ENCODE peak calls at places on chromosomes 11 and 22, in four cellular contexts. R is GM12878, U is HepG2, H is K562. Y is an unnamed sample.

GRCh38 chr11:73203790-73204189 is 14.3 kb upstream of the P2RY2 start:
- DNase-seq in H (no peak), U (no peak), R (no peak), Y (peak)

GRCh38 chr11:82315093-82315492 is 418.6 kb downstream of the FAM181B start:
- DNase-seq in H (no peak), R (no peak), U (peak), Y (peak)

GRCh38 chr11:90867416-90867815 is 644.6 kb upstream of the CHORDC1 start:
- DNase-seq in U (no peak), R (no peak), H (no peak), Y (no peak)

GRCh38 chr11:118883368-118884071 is at the start of gene CXCR5:
- DNase-seq in H (no peak), R (no peak), U (no peak), Y (no peak)

GRCh38 chr11:128956401-128957203 is 13.9 kb upstream of the TP53AIP1 start:
- DNase-seq in H (peak), U (peak), R (peak), Y (no peak)

GRCh38 chr11:68120212-68121066 is 749 bp downstream of the CHKA start:
- DNase-seq in H (peak), U (peak), R (peak), Y (peak)

GRCh38 chr11:131422491-131422890 is 52.1 kb downstream of the NTM start:
- DNase-seq in R (no peak), U (no peak), H (no peak), Y (no peak)

GRCh38 chr22:29871684-29872083 is 11.3 kb upstream of the MTMR3 start:
- DNase-seq in H (no peak), R (no peak), U (peak), Y (no peak)

GRCh38 chr11:67289651-67290479 is 762 bp downstream of the ANKRD13D start:
- DNase-seq in H (no peak), R (no peak), U (no peak), Y (no peak)

GRCh38 chr11:69121021-69121420 is 34.7 kb upstream of the SMIM38 start:
- DNase-seq in H (no peak), R (no peak), U (no peak), Y (no peak)

GRCh38 chr22:22366478-22366988 is 121.9 kb downstream of the VPREB1 start:
- DNase-seq in R (no peak), H (no peak), U (no peak), Y (no peak)

GRCh38 chr11:113778111-113778910 is 1.3 kb upstream of the CLDN25 start:
- DNase-seq in H (no peak), U (peak), R (no peak), Y (no peak)

GRCh38 chr11:18700375-18700774 is 1.8 kb downstream of the TMEM86A start:
- DNase-seq in U (no peak), H (no peak), R (no peak), Y (no peak)

GRCh38 chr11:38723361-38723760 is 2125.3 kb upstream of the RAG2 start:
- DNase-seq in U (no peak), R (no peak), H (no peak), Y (no peak)

GRCh38 chr11:120907971-120908370 is 115.9 kb upstream of the TBCEL start:
- DNase-seq in U (no peak), R (no peak), H (no peak), Y (no peak)

GRCh38 chr11:126284829-126285228 is 1.9 kb downstream of the TIRAP start:
- DNase-seq in U (peak), H (no peak), R (peak), Y (no peak)

GRCh38 chr11:13339196-13340153 is 61.9 kb downstream of the BMAL1 start:
- DNase-seq in U (no peak), R (no peak), H (no peak), Y (no peak)

GRCh38 chr11:15585587-15586331 is 471.0 kb downstream of the INSC start:
- DNase-seq in U (no peak), H (no peak), R (no peak), Y (no peak)

GRCh38 chr11:69992943-69993694 is 85.0 kb upstream of the ANO1 start:
- DNase-seq in U (no peak), R (no peak), H (no peak), Y (no peak)

GRCh38 chr11:46393231-46393616 is 1.6 kb upstream of the CHRM4 start:
- DNase-seq in H (no peak), U (no peak), R (no peak), Y (no peak)

GRCh38 chr11:113329725-113330124 is 15.3 kb downstream of the TTC12 start:
- DNase-seq in R (no peak), U (no peak), H (no peak), Y (no peak)

GRCh38 chr11:130606181-130606580 is 157.7 kb downstream of the ADAMTS15 start:
- DNase-seq in U (no peak), R (no peak), H (no peak), Y (no peak)

GRCh38 chr11:13923182-13923581 is 39.3 kb upstream of the SPON1 start:
- DNase-seq in U (no peak), H (no peak), R (no peak), Y (no peak)

GRCh38 chr11:288328-289144 is at the start of gene PGGHG:
- DNase-seq in H (no peak), U (no peak), R (no peak), Y (peak)

GRCh38 chr22:49958462-49958921 is 2.1 kb upstream of the PIM3 start:
- DNase-seq in R (no peak), U (no peak), H (no peak), Y (no peak)

GRCh38 chr11:120032766-120033390 is 105.0 kb downstream of the TRIM29 start:
- DNase-seq in H (no peak), U (no peak), R (no peak), Y (no peak)

GRCh38 chr22:43448048-43448447 is 36.2 kb downstream of the MPPED1 start:
- DNase-seq in H (no peak), R (no peak), U (no peak), Y (no peak)

GRCh38 chr11:61488651-61489291 is 19.8 kb upstream of the LRRC10B start:
- DNase-seq in R (no peak), U (peak), H (peak), Y (peak)

GRCh38 chr22:50303848-50304527 is 3.5 kb downstream of the PLXNB2 start:
- DNase-seq in H (peak), R (no peak), U (peak), Y (peak)

GRCh38 chr22:50361688-50362087 is 18.6 kb downstream of the PPP6R2 start:
- DNase-seq in R (no peak), H (no peak), U (no peak), Y (no peak)

GRCh38 chr22:43789452-43789851 is 22.7 kb downstream of the EFCAB6 start:
- DNase-seq in U (no peak), H (no peak), R (no peak), Y (no peak)

GRCh38 chr11:77672276-77672675 is 34.7 kb upstream of the CLNS1A start:
- DNase-seq in R (no peak), U (no peak), H (no peak), Y (no peak)

GRCh38 chr22:50015451-50016307 is 3.1 kb upstream of the IL17REL start:
- DNase-seq in R (no peak), H (peak), U (no peak), Y (no peak)

DNA sequence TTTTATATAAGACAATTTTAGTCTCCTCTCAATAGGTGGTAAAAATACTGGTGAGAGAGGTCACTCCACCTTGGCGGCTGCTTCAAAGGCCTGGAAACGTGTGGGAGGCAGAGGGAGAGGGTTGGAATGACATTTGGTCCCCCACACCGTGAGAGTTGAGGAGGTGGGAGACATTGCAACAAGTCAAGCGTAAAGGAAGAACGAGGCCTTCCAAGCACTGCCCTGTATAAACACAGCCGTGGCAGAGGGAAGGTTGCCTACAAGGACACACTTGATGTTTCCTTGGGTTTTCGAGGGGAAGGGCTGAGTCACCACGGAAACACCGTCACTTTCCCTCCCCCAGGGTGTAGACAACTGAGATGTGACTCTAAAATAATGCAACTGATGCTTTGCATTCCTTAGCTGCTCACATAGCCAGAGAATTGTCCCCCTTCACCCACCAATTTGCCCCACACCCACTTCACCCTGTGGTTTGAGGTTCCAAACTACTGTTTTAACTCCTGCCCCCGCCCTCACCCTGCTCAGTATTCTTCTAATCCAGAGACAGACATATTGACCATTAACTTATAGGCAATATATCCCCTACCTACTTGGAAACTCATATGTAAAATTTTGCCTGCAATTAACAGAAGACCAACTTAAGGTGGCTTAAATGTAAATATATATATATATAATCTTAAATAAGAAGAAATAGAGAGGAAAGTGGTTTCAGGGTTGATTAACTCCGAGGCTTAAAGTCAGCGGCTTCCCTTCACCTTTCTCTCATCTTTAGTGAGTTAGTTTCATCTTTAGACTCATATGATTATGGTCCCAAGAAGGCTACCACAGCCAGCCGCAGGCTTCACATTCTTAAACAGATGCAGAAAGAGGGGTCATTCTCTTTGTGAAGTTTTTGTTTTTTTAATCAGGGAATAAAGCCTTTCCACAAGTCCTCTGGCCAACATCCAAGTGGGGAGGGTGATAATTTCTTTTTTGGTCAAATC is 54.1 kb upstream of the BDNF start:
- DNase-seq in U (no peak), H (no peak), R (no peak), Y (no peak)
- TF ChIP-seq CBFB in U (no peak), H (no peak), R (no peak), Y (no peak)

GRCh38 chr11:117837070-117837776 is 12.7 kb upstream of the FXYD2 start:
- DNase-seq in H (no peak), R (no peak), U (no peak), Y (no peak)
- TF ChIP-seq CBFB in H (no peak), R (no peak), U (no peak), Y (no peak)

GRCh38 chr22:25849514-25849913 is 107.5 kb downstream of the MYO18B start:
- DNase-seq in U (no peak), R (no peak), H (no peak), Y (no peak)

GRCh38 chr22:25853078-25853477 is 111.1 kb downstream of the MYO18B start:
- DNase-seq in R (no peak), H (peak), U (no peak), Y (no peak)

GRCh38 chr22:25853501-25853900 is 111.5 kb downstream of the MYO18B start:
- DNase-seq in R (no peak), H (peak), U (no peak), Y (no peak)

GRCh38 chr22:25852223-25852622 is 110.2 kb downstream of the MYO18B start:
- DNase-seq in U (no peak), H (no peak), R (no peak), Y (no peak)

GRCh38 chr22:25853902-25854301 is 111.9 kb downstream of the MYO18B start:
- DNase-seq in U (peak), H (no peak), R (no peak), Y (no peak)
- TF ChIP-seq CBFB in U (no peak), H (no peak), R (no peak), Y (no peak)

GRCh38 chr11:8652140-8652539 is 30.3 kb downstream of the TRIM66 start:
- DNase-seq in H (no peak), R (no peak), U (no peak), Y (no peak)
- TF ChIP-seq CBFB in H (no peak), R (no peak), U (no peak), Y (no peak)

DNA sequence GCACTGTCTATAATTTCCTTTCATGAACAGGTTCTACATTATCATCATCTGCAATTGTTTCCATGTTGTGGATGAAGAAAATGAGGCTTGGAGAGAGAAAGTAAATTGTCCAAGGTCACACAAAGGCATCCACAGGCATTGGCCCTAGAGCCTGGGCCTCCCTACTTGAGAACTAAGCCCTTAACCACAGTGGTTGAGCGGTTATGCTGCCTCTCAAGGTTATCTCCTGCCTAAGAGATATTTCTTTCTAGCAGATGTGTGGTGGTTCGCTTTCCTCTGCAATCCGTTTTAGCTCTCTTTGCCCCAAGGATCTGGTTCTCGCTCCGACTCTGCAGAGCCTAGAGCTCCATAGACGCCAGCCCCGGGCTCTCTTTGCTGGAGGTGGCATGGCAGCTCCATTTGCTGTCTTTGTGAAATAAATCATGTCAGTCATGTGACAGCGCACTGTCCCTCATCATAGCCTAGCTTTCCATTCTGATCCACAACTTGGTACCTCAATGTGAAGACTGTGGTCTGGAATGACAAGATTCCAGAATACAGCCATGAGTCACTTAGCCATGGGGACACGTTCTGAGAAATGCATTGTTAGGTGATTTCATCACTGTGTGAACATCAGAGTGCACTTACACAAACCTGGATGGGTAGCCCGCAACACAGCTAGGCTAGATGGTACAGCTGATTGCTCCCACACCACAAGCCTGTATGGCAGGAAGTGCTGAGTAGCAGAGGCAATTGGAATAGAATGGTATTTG is 27.2 kb downstream of the RPS6KA4 start:
- DNase-seq in H (no peak), R (no peak), U (peak), Y (no peak)
- TF ChIP-seq CBFB in H (no peak), R (no peak), U (no peak), Y (no peak)

DNA sequence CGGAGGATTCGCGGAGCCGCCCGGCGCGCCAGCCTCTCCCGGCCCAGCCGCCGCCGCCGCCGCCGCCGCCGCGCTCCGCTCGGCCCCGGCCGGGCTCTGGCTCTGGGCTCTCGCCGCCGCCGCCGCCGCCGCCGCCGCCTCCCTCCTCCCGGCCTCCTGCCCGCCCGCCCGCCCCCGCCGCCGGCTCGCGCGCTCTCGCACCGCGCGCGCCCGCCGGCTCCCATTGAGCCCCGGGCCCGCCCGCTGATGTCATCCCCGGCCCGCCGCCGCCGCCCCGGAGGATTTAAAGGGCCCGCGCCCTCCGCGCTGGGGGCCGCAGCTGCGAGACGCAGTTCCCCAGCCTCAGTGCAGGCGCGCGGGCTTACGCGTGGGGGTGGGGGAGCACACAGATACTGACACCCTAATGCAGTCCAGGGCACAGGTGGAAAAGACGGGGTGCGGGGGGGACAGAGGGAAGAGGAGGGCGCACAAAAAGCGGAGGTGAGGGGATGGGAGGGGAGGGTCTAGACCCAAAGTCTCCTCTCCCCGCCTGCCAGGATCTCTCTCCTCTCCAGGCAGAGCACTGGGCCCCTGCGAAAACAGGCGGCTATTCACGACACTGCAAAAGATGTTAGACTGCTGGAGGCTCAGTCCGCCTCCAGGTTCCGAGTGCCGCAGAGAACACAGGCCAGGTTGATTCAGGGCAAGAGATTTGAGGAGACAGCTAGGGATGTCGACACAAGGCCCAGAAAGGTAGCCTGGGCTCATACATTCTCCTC is at the start of gene CSNK1E:
- DNase-seq in U (no peak), H (peak), R (no peak), Y (peak)
- TF ChIP-seq CBFB in U (no peak), H (no peak), R (no peak), Y (no peak)

GRCh38 chr11:106202935-106203620 is 125.6 kb downstream of the AASDHPPT start:
- DNase-seq in R (no peak), U (no peak), H (no peak), Y (no peak)
- TF ChIP-seq CBFB in R (no peak), U (no peak), H (no peak), Y (no peak)

DNA sequence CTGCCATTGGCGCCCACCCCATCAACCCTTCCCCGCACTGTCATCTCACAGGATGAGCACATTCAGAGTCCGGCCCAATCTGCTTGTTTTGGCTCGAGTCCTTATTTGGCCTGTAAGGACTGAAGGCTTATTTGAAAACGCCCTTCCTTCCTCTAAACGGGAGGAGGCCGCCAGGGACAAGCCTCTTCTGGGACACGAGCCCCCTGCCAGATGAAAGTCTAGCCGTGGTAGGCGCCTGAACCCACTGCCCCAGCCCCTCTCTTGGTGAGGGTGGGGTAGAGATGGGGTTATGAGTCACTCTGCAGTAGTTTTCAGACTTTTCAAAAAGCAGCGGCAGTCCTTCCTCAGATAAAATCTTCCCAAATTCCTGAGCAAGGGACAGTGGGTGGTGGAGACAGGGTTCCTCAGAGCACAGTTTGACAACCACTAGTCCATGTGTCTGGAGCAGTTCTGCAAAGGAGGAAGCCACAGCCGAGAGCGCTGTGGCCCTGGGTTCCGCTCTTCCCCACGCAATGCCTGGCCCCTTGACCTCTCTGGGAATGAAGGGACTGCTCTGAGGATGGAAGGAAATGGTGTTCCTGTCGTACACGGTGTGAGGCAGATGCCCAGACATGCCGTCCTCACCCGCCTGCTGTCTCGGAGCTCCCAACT is 57.0 kb downstream of the MYH9 start:
- DNase-seq in H (no peak), U (no peak), R (no peak), Y (no peak)
- TF ChIP-seq CBFB in H (no peak), U (no peak), R (no peak), Y (no peak)

Y was measured in WTC11.